ENCODE peak calls at places on chromosome X, in eight cellular contexts. Y, L, O, A, V, E, C and T are unnamed samples.

GRCh38 chrX:151634937-151635336 is 60.3 kb upstream of the PRRG3 start:
- DNase-seq in O (no peak), L (no peak), C (no peak), E (no peak), V (no peak), A (no peak), Y (no peak), T (no peak)

GRCh38 chrX:102044496-102044895 is 81.0 kb upstream of the TCEAL2 start:
- DNase-seq in E (no peak), V (no peak), Y (no peak), L (no peak), A (no peak), O (no peak), C (no peak), T (no peak)

GRCh38 chrX:39627257-39627656 is 470.5 kb downstream of the BCOR start:
- DNase-seq in L (no peak), O (no peak), V (no peak), A (no peak), C (no peak), Y (peak), E (no peak), T (no peak)

GRCh38 chrX:47206316-47206715 is 12.2 kb upstream of the CDK16 start:
- DNase-seq in A (no peak), L (no peak), O (no peak), V (no peak), Y (no peak), C (no peak), E (no peak), T (no peak)

GRCh38 chrX:31266172-31267076 is 194.6 kb upstream of the FTHL17 start:
- DNase-seq in L (peak), E (peak), O (peak), A (peak), Y (peak), C (peak), V (peak), T (no peak)

GRCh38 chrX:21675931-21676330 is 17.8 kb upstream of the KLHL34 start:
- DNase-seq in Y (no peak), V (no peak), C (no peak), O (no peak), E (no peak), L (no peak), A (no peak), T (no peak)

GRCh38 chrX:106608016-106608415 is 3.8 kb upstream of the RADX start:
- DNase-seq in A (no peak), C (no peak), V (no peak), L (no peak), E (no peak), Y (no peak), O (no peak), T (no peak)

GRCh38 chrX:109635151-109635550 is 10.2 kb upstream of the KCNE5 start:
- DNase-seq in E (peak), C (peak), A (peak), O (no peak), Y (no peak), V (no peak), L (peak), T (peak)

GRCh38 chrX:125439194-125439849 is 119.7 kb downstream of the TEX13C start:
- DNase-seq in Y (no peak), A (peak), V (no peak), O (no peak), L (peak), E (no peak), C (no peak), T (no peak)

GRCh38 chrX:10922158-10922557 is 189.0 kb upstream of the HCCS start:
- DNase-seq in A (peak), O (no peak), E (no peak), V (no peak), L (peak), C (peak), Y (no peak), T (peak)

GRCh38 chrX:65195621-65196020 is 219.4 kb upstream of the ZC4H2 start:
- DNase-seq in L (no peak), A (no peak), C (no peak), Y (no peak), E (no peak), V (no peak), O (no peak), T (no peak)

GRCh38 chrX:86047174-86047991 is at the start of gene CHM:
- DNase-seq in E (peak), Y (peak), C (peak), A (peak), O (peak), V (peak), L (peak), T (peak)

GRCh38 chrX:24148535-24149345 is 789 bp upstream of the ZFX start:
- DNase-seq in Y (no peak), L (peak), O (no peak), V (no peak), C (peak), A (peak), E (peak), T (peak)

GRCh38 chrX:13700380-13700779 is 11.5 kb downstream of the RAB9A start:
- DNase-seq in O (no peak), A (no peak), V (no peak), E (no peak), L (no peak), Y (no peak), C (no peak), T (peak)

GRCh38 chrX:30615229-30615628 is 37.7 kb upstream of the TASL start:
- DNase-seq in A (peak), Y (no peak), E (no peak), L (peak), O (no peak), V (no peak), C (no peak), T (peak)

GRCh38 chrX:3145716-3146115 is 104.4 kb downstream of the ARSF start:
- DNase-seq in A (no peak), V (no peak), E (no peak), L (no peak), O (no peak), Y (no peak), C (no peak), T (no peak)
- H3K4me3 ChIP-seq in A (no peak), V (no peak), E (no peak), L (no peak), O (no peak), Y (no peak), C (no peak), T (no peak)

DNA sequence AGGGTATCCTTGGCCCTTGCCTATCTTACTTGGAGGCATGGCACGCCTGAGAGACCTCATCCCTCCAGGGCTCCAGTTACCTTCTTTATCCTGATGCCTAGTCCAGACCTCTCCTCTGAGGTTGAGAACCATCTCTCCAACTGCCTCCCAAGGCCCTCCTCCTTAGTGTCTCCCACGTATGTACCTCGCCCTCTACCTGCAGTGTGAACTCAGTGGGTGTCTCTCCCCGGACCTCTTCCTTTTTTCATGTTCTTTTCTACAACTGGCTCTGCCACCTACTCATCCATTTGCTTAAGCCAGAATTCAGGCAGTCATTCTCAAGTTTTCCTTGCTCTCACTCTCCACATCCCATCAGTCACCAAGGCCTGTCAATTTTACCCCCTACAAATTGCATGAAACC is 16.6 kb downstream of the RPS4X start:
- DNase-seq in V (no peak), O (no peak), C (no peak), E (no peak), L (no peak), Y (no peak), A (no peak), T (no peak)
- TF ChIP-seq CTCF in V (no peak), O (no peak), C (no peak), E (no peak), L (no peak), Y (no peak), A (no peak), T (no peak)

GRCh38 chrX:154370300-154370881 is 4.0 kb downstream of the FLNA start:
- DNase-seq in L (no peak), V (no peak), O (no peak), E (peak), C (no peak), A (peak), Y (no peak), T (no peak)
- H3K4me3 ChIP-seq in L (peak), V (peak), O (peak), E (peak), C (peak), A (peak), Y (peak), T (peak)

DNA sequence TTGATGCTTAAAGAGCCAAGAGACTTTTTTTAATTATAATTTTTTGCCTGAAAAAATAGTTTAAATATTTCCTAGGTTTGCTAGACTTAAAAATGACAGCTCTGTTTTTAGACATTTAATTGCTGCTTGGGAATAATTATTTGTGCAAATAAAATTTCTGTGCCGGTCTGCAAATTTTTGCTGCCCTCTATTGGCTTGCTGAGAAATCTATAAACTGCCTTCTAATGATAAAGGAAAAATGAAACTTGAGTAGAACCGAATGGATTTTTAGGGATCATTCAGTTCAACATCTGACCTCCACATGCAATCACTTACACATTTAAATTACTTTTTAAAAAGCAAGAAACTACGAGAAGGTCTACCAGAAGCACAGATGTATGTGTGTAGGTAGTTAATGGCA is 434.0 kb downstream of the FAM133A start:
- DNase-seq in V (no peak), A (no peak), L (no peak), E (no peak), O (no peak), C (no peak), Y (no peak), T (no peak)
- TF ChIP-seq CTCF in V (no peak), A (no peak), L (no peak), E (peak), O (peak), C (no peak), Y (no peak), T (peak)

GRCh38 chrX:155048997-155049619 is 21.8 kb downstream of the CMC4 start:
- DNase-seq in Y (peak), C (peak), O (no peak), V (peak), L (peak), A (peak), E (peak), T (peak)

GRCh38 chrX:155046811-155047528 is 20.3 kb downstream of the FUNDC2 start:
- DNase-seq in A (no peak), Y (no peak), C (no peak), E (no peak), L (no peak), V (no peak), O (no peak), T (no peak)

GRCh38 chrX:155046129-155046810 is 19.6 kb downstream of the FUNDC2 start:
- DNase-seq in O (no peak), Y (no peak), L (no peak), C (no peak), V (no peak), E (no peak), A (no peak), T (no peak)
- H3K4me3 ChIP-seq in O (no peak), Y (no peak), L (no peak), C (no peak), V (no peak), E (no peak), A (no peak), T (no peak)

GRCh38 chrX:70033348-70033747 is 16.4 kb downstream of the AWAT2 start:
- DNase-seq in L (peak), C (peak), A (peak), E (peak), O (no peak), V (peak), Y (peak), T (peak)
- TF ChIP-seq CTCF in L (peak), C (peak), A (peak), E (peak), O (peak), V (peak), Y (peak), T (peak)